ENCODE peak calls at places on chromosomes 11 and 22, in seven cellular contexts. I is endodermal cell, A is Peyer's patch, O is adrenal gland, H is pancreas, X is fibroblast of lung, G is cardiac muscle cell. F is an unnamed sample.

GRCh38 chr11:128521697-128522062 is 65.7 kb downstream of the ETS1 start:
- DNase-seq in I (no peak), A (no peak), O (no peak), H (peak; percentile 36), X (peak; percentile 37), G (no peak), F (peak; percentile 64)

GRCh38 chr11:94649925-94650623 is 82.9 kb downstream of the PIWIL4 start:
- DNase-seq in I (peak; percentile 58), A (no peak), O (no peak), H (no peak), X (peak; percentile 23), G (no peak), F (no peak)

GRCh38 chr22:19522190-19522880 is 1.9 kb downstream of the CLDN5 start:
- DNase-seq in I (peak; percentile 60), A (peak; percentile 42), O (no peak), H (no peak), X (no peak), G (no peak), F (peak; percentile 49)

GRCh38 chr11:77083553-77084245 is 16.9 kb downstream of the CAPN5 start:
- DNase-seq in I (no peak), A (peak; percentile 38), O (peak; percentile 53), H (no peak), X (no peak), G (no peak), F (no peak)

GRCh38 chr11:75264971-75265370 is 24.4 kb downstream of the TPBGL start:
- DNase-seq in I (peak; percentile 44), A (peak; percentile 44), O (no peak), H (no peak), X (no peak), G (no peak), F (no peak)

GRCh38 chr11:101126551-101127347 is 2.9 kb downstream of the PGR start:
- DNase-seq in I (peak; percentile 67), A (no peak), O (peak; percentile 56), H (no peak), X (no peak), G (peak; percentile 43), F (peak; percentile 24)

GRCh38 chr11:47105541-47105940 is 71.1 kb downstream of the ARFGAP2 start:
- DNase-seq in I (no peak), A (no peak), O (no peak), H (no peak), X (no peak), G (no peak), F (no peak)

GRCh38 chr11:70545626-70545945 is 147.3 kb downstream of the CTTN start:
- DNase-seq in I (no peak), A (no peak), O (no peak), H (no peak), X (peak; percentile 37), G (no peak), F (no peak)

GRCh38 chr11:118607401-118608267 is at the start of gene PHLDB1:
- DNase-seq in I (peak; percentile 85), A (peak; percentile 72), O (peak; percentile 82), H (peak; percentile 59), X (peak; percentile 66), G (peak; percentile 82), F (no peak)

GRCh38 chr22:49203091-49203862 is 624.4 kb downstream of the BRD1 start:
- DNase-seq in I (peak; percentile 36), A (peak; percentile 30), O (peak; percentile 9), H (no peak), X (no peak), G (no peak), F (peak; percentile 34)

GRCh38 chr11:59076876-59077571 is 9.1 kb upstream of the GLYATL1B start:
- DNase-seq in I (no peak), A (peak; percentile 71), O (no peak), H (no peak), X (no peak), G (no peak), F (no peak)

GRCh38 chr11:67284811-67285540 is 4.1 kb upstream of the ANKRD13D start:
- DNase-seq in I (no peak), A (no peak), O (no peak), H (no peak), X (no peak), G (no peak), F (peak; percentile 30)
- H3K4me1 ChIP-seq in I (no peaks in the 10 kb centered on the region), A (peaks cover 24% of the 10 kb centered on the region), O (peaks cover 19% of the 10 kb centered on the region), H (peaks cover 6% of the 10 kb centered on the region), X (peaks cover 7% of the 10 kb centered on the region), G (peaks cover 11% of the 10 kb centered on the region), F (no peaks in the 10 kb centered on the region)

GRCh38 chr11:1776944-1777715 is 13.4 kb upstream of the CTSD start:
- DNase-seq in I (no peak), A (peak; percentile 40), O (peak; percentile 30), H (no peak), X (no peak), G (no peak), F (no peak)
- TF ChIP-seq CTCF in I (no peak), A (no peak), O (no peak), H (no peak), X (no peak), G (no peak), F (no peak)

DNA sequence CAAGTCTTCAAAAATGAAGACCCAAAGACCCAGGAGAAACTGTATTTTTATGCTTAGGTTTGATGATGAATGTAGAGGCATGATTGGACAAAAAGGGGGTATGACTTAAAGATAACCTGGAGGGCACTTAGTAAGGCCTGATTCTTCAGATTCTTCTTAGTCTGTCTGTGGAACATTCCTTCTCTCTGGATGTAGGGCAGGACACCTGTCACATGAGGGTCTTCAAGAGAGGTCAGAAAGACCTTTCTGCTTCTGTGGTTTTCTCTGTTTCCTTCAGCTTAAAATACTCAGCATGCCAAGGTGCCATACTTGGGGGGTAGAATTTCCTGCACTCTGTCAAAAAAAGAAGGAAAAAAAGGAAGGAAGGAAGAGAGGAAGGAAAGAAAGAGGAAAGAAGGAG is 78.1 kb downstream of the BLID start:
- DNase-seq in I (no peak), A (no peak), O (no peak), H (no peak), X (no peak), G (no peak), F (no peak)
- H3K4me1 ChIP-seq in I (peaks cover 5% of the 10 kb centered on the region), A (no peaks in the 10 kb centered on the region), O (no peaks in the 10 kb centered on the region), H (no peaks in the 10 kb centered on the region), X (peaks cover 20% of the 10 kb centered on the region), G (peaks cover 8% of the 10 kb centered on the region), F (no peaks in the 10 kb centered on the region)

DNA sequence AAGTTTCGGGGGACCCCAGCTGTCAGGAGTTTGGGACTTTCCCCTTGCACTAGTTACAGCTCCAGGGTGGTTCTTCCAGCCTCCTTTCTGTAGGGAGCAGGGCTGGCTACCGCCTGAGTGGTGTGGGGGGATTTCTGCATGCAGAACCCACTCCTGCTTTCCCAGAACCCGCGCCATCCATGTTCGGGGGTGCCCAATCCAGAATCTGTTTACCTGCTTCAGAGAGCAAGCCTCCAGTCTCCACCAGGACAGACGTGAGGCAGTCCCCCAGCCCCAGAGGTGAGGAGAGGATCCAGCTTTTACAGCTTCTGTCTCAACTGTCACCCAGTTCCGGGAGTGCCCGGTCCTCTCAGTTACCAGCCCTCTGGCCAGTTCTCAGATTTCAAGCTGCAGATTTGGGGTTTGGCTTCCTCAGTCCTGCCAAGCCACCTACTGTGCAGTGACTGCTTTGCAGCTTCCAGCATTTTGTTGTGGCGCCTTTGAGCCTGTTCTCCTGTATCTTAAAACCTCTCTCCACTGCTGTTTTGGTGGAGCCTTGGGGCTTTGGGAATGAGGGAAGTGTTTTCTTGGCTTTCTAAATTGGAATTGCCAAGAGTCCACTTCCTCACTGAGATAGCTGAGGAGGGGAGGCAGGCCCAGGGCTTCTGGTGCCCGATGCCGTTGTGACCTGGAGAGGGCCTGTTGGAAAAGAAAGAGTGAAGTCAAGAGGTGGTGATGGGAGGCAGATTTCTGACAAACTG is 513.2 kb downstream of the TBC1D22A start:
- DNase-seq in I (no peak), A (no peak), O (no peak), H (no peak), X (peak; percentile 5), G (peak; percentile 14), F (peak; percentile 34)
- TF ChIP-seq CTCF in I (no peak), A (no peak), O (no peak), H (no peak), X (no peak), G (peak; percentile 13), F (no peak)

DNA sequence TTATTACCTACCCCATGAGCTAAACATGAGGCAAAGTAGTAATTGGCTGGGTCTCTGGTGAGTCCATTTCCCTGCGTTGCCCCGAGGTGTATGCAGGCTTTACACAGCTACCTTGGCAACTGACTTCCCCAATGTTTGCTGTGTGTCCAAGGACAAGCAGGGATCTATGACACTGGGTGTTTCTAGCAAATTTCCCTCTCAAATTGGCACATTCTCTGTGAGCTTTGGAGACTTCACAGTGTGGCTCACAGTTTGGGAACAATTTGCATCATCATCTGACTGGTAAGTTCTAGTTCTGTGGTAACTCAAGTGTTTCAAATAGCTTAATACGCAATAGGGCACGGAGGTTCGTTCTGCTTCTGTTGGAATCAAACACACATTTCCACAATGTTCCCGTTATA is 12.5 kb downstream of the NNMT start:
- DNase-seq in I (no peak), A (no peak), O (no peak), H (no peak), X (peak; percentile 66), G (peak; percentile 89), F (peak; percentile 89)
- H3K4me1 ChIP-seq in I (no peaks in the 10 kb centered on the region), A (no peaks in the 10 kb centered on the region), O (peaks cover 8% of the 10 kb centered on the region), H (no peaks in the 10 kb centered on the region), X (peaks cover 11% of the 10 kb centered on the region), G (no peaks in the 10 kb centered on the region), F (peaks cover 40% of the 10 kb centered on the region)

GRCh38 chr22:22099833-22100812 is 117.5 kb upstream of the TOP3B start:
- DNase-seq in I (peak; percentile 71), A (no peak), O (no peak), H (no peak), X (no peak), G (peak; percentile 13), F (no peak)
- TF ChIP-seq CTCF in I (peak; percentile 76), A (no peak), O (no peak), H (no peak), X (peak; percentile 14), G (peak; percentile 41), F (no peak)

GRCh38 chr22:46761017-46761416 is 1.4 kb upstream of the TBC1D22A start:
- DNase-seq in I (no peak), A (no peak), O (no peak), H (no peak), X (no peak), G (no peak), F (peak; percentile 7)
- H3K4me1 ChIP-seq in I (peaks cover 13% of the 10 kb centered on the region), A (peaks cover 17% of the 10 kb centered on the region), O (peaks cover 36% of the 10 kb centered on the region), H (peaks cover 9% of the 10 kb centered on the region), X (peaks cover 6% of the 10 kb centered on the region), G (peaks cover 9% of the 10 kb centered on the region), F (peaks cover 37% of the 10 kb centered on the region)

DNA sequence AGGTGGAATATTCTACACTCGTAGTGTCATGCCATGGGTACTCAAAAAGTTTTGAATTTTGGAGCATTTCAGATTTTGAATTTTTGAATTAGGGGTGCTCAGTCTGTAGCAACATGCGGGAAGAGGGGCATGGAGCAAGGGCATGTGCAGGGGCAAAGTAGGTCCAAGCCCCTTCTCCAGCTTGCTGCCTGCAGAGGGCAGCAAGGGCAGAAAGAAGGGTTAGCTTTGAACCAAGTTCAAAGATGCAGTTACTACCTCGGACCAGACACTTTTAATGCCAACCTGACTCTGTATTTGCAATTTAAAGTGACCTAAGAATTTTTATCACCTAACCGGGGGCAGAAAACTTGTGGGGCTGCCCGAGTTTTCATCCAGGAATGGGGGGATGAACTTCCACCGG is 68.2 kb downstream of the CD82 start:
- DNase-seq in I (peak; percentile 44), A (no peak), O (peak; percentile 30), H (no peak), X (no peak), G (no peak), F (no peak)
- TF ChIP-seq CTCF in I (peak; percentile 73), A (no peak), O (peak; percentile 31), H (no peak), X (peak; percentile 22), G (peak; percentile 50), F (no peak)

GRCh38 chr11:11966826-11967668 is 41.4 kb downstream of the DKK3 start:
- DNase-seq in I (peak; percentile 97), A (peak; percentile 84), O (peak; percentile 93), H (peak; percentile 78), X (no peak), G (peak; percentile 53), F (peak; percentile 79)
- H3K4me1 ChIP-seq in I (peaks cover 4% of the 10 kb centered on the region), A (no peaks in the 10 kb centered on the region), O (no peaks in the 10 kb centered on the region), H (no peaks in the 10 kb centered on the region), X (peaks cover 18% of the 10 kb centered on the region), G (peaks cover 16% of the 10 kb centered on the region), F (peaks cover 14% of the 10 kb centered on the region)